ENCODE peak calls at places on chromosomes 6 and 20, in seven cellular contexts. P is activated T-cell treated with anti-CD3 and anti-CD28 coated beads for 1 hour, I is posterior cingulate gyrus, K is pons, A is amygdala, L is HS-27A, F is heart left ventricle. U is an unnamed sample.

GRCh38 chr6:168139121-168139520 is 60.1 kb upstream of the FRMD1 start:
- DNase-seq in P (no peak), I (no peak), K (no peak), A (no peak), L (no peak), F (no peak), U (no peak)

GRCh38 chr6:135703621-135704020 is 147.9 kb upstream of the PDE7B start:
- DNase-seq in P (no peak), I (no peak), K (no peak), A (no peak), L (no peak), F (no peak), U (peak; percentile 17)

GRCh38 chr6:71388846-71389543 is 100.4 kb downstream of the OGFRL1 start:
- DNase-seq in P (no peak), I (no peak), K (no peak), A (no peak), L (no peak), F (no peak), U (no peak)

GRCh38 chr20:22833851-22834250 is 201.3 kb upstream of the SSTR4 start:
- DNase-seq in P (no peak), I (no peak), K (no peak), A (no peak), L (no peak), F (no peak), U (no peak)

GRCh38 chr20:7496394-7497111 is 443.7 kb downstream of the HAO1 start:
- DNase-seq in P (no peak), I (no peak), K (no peak), A (no peak), L (no peak), F (no peak), U (no peak)

GRCh38 chr6:133052465-133052864 is 188.7 kb upstream of the EYA4 start:
- DNase-seq in P (no peak), I (no peak), K (no peak), A (no peak), L (no peak), F (no peak), U (no peak)

GRCh38 chr6:89348372-89348771 is 4.2 kb downstream of the UBE2J1 start:
- DNase-seq in P (no peak), I (no peak), K (no peak), A (no peak), L (no peak), F (no peak), U (no peak)

GRCh38 chr6:15430181-15430580 is 184.3 kb downstream of the JARID2 start:
- DNase-seq in P (no peak), I (no peak), K (no peak), A (no peak), L (no peak), F (no peak), U (no peak)

GRCh38 chr6:150314230-150315188 is 54.3 kb upstream of the IYD start:
- DNase-seq in P (no peak), I (no peak), K (no peak), A (no peak), L (no peak), F (no peak), U (no peak)

GRCh38 chr20:33668087-33668790 is 1.5 kb downstream of the ACTL10 start:
- DNase-seq in P (peak; percentile 60), I (no peak), K (no peak), A (no peak), L (no peak), F (no peak), U (no peak)

GRCh38 chr20:8094845-8095244 is 37.2 kb upstream of the PLCB1 start:
- DNase-seq in P (no peak), I (no peak), K (no peak), A (no peak), L (no peak), F (no peak), U (no peak)

GRCh38 chr6:143164565-143165105 is 103.9 kb downstream of the AIG1 start:
- DNase-seq in P (no peak), I (no peak), K (no peak), A (no peak), L (no peak), F (no peak), U (no peak)

GRCh38 chr20:22248052-22248667 is 336.2 kb downstream of the FOXA2 start:
- DNase-seq in P (no peak), I (no peak), K (peak; percentile 15), A (no peak), L (no peak), F (no peak), U (no peak)

GRCh38 chr20:16864069-16864468 is 115.9 kb downstream of the OTOR start:
- DNase-seq in P (no peak), I (no peak), K (no peak), A (no peak), L (no peak), F (peak; percentile 31), U (no peak)

GRCh38 chr20:32037929-32038328 is 14.1 kb upstream of the HCK start:
- DNase-seq in P (no peak), I (no peak), K (no peak), A (no peak), L (no peak), F (no peak), U (no peak)

GRCh38 chr6:113871975-113872374 is 14.8 kb downstream of the MARCKS start:
- DNase-seq in P (no peak), I (no peak), K (peak; percentile 46), A (no peak), L (no peak), F (no peak), U (no peak)

GRCh38 chr6:53119772-53120409 is 28.8 kb downstream of the GCM1 start:
- DNase-seq in P (no peak), I (no peak), K (no peak), A (no peak), L (no peak), F (no peak), U (no peak)

GRCh38 chr6:39804666-39805065 is 12.5 kb downstream of the DAAM2 start:
- DNase-seq in P (no peak), I (no peak), K (no peak), A (no peak), L (no peak), F (no peak), U (no peak)

GRCh38 chr6:167721291-167721690 is 105.4 kb upstream of the AFDN start:
- DNase-seq in P (no peak), I (no peak), K (no peak), A (no peak), L (no peak), F (no peak), U (no peak)

GRCh38 chr6:99219788-99220187 is 129.7 kb downstream of the FAXC start:
- DNase-seq in P (no peak), I (no peak), K (no peak), A (no peak), L (no peak), F (no peak), U (no peak)

GRCh38 chr20:7151666-7152065 is 384.2 kb downstream of the BMP2 start:
- DNase-seq in P (no peak), I (no peak), K (no peak), A (no peak), L (no peak), F (no peak), U (no peak)

GRCh38 chr6:41940759-41941279 is 789 bp downstream of the CCND3 start:
- DNase-seq in P (peak; percentile 36), I (peak; percentile 45), K (no peak), A (no peak), L (no peak), F (peak; percentile 74), U (no peak)

GRCh38 chr20:21074605-21075336 is 31.4 kb downstream of the LINC00237 start:
- DNase-seq in P (no peak), I (no peak), K (no peak), A (no peak), L (no peak), F (no peak), U (no peak)

GRCh38 chr20:42708261-42708660 is 481.4 kb downstream of the PTPRT start:
- DNase-seq in P (no peak), I (no peak), K (no peak), A (no peak), L (no peak), F (no peak), U (no peak)

GRCh38 chr20:2692036-2692885 is at the start of gene EBF4:
- DNase-seq in P (peak; percentile 15), I (peak; percentile 67), K (no peak), A (peak; percentile 4), L (no peak), F (peak; percentile 54), U (no peak)

GRCh38 chr20:46027245-46027853 is 1.7 kb upstream of the SLC12A5 start:
- DNase-seq in P (no peak), I (no peak), K (peak; percentile 32), A (no peak), L (peak; percentile 49), F (no peak), U (no peak)

GRCh38 chr20:2762578-2763131 is 37.8 kb downstream of the CPXM1 start:
- DNase-seq in P (no peak), I (no peak), K (no peak), A (no peak), L (no peak), F (no peak), U (no peak)

GRCh38 chr20:37377346-37378081 is 31.6 kb downstream of the SRC start:
- DNase-seq in P (no peak), I (no peak), K (no peak), A (no peak), L (no peak), F (no peak), U (no peak)

GRCh38 chr20:45229264-45230056 is 8.3 kb downstream of the SEMG2 start:
- DNase-seq in P (no peak), I (no peak), K (no peak), A (no peak), L (peak; percentile 24), F (no peak), U (no peak)

U was measured in stimulated activated naive B cell treated with anti-CD40 and anti-IgM and Interleukin-4, amounts not matched to agents 10 μg/mL and 1 μg/mL and 100 μg/mL, for 72 hours.